ENCODE peak calls at places on chromosomes 3 and 15, in ten cellular contexts. One of them, this sample, is unnamed.

GRCh38 chr3:34229871-34230270 is 431.4 kb downstream of the PDCD6IP start:
- DNase-seq in hippocampal formation: no peak
- DNase-seq in HS-5: no peak
- DNase-seq in mesendoderm: no peak
- DNase-seq in skeletal muscle cell: no peak
- DNase-seq in SK-N-DZ: peak
- DNase-seq in hypothalamus: no peak
- DNase-seq in amygdala: no peak
- DNase-seq in SK-N-MC: no peak
- DNase-seq in stimulated activated CD4-positive, alpha-beta T cell treated with anti-CD3 and anti-CD28 coated beads, TNF-alpha, amount 100 ng/mL, for 1 hour: no peak
- DNase-seq in this sample: no peak

GRCh38 chr15:71443538-71443937 is 328.3 kb downstream of the THSD4 start:
- DNase-seq in hippocampal formation: no peak
- DNase-seq in HS-5: no peak
- DNase-seq in mesendoderm: peak
- DNase-seq in skeletal muscle cell: no peak
- DNase-seq in SK-N-DZ: peak
- DNase-seq in hypothalamus: no peak
- DNase-seq in amygdala: no peak
- DNase-seq in SK-N-MC: peak
- DNase-seq in stimulated activated CD4-positive, alpha-beta T cell treated with anti-CD3 and anti-CD28 coated beads, TNF-alpha, amount 100 ng/mL, for 1 hour: no peak
- DNase-seq in this sample: no peak

GRCh38 chr3:53766706-53767105 is 79.5 kb downstream of the CHDH start:
- DNase-seq in hippocampal formation: no peak
- DNase-seq in HS-5: no peak
- DNase-seq in mesendoderm: no peak
- DNase-seq in skeletal muscle cell: no peak
- DNase-seq in SK-N-DZ: no peak
- DNase-seq in hypothalamus: no peak
- DNase-seq in amygdala: no peak
- DNase-seq in SK-N-MC: no peak
- DNase-seq in stimulated activated CD4-positive, alpha-beta T cell treated with anti-CD3 and anti-CD28 coated beads, TNF-alpha, amount 100 ng/mL, for 1 hour: no peak
- DNase-seq in this sample: no peak

GRCh38 chr15:53634517-53635106 is 124.9 kb downstream of the WDR72 start:
- DNase-seq in hippocampal formation: no peak
- DNase-seq in HS-5: no peak
- DNase-seq in mesendoderm: no peak
- DNase-seq in skeletal muscle cell: no peak
- DNase-seq in SK-N-DZ: no peak
- DNase-seq in hypothalamus: no peak
- DNase-seq in amygdala: no peak
- DNase-seq in SK-N-MC: no peak
- DNase-seq in stimulated activated CD4-positive, alpha-beta T cell treated with anti-CD3 and anti-CD28 coated beads, TNF-alpha, amount 100 ng/mL, for 1 hour: no peak
- DNase-seq in this sample: no peak

GRCh38 chr3:127487196-127487595 is 103.3 kb downstream of the TPRA1 start:
- DNase-seq in hippocampal formation: no peak
- DNase-seq in HS-5: no peak
- DNase-seq in mesendoderm: no peak
- DNase-seq in skeletal muscle cell: no peak
- DNase-seq in SK-N-DZ: no peak
- DNase-seq in hypothalamus: no peak
- DNase-seq in amygdala: no peak
- DNase-seq in SK-N-MC: no peak
- DNase-seq in stimulated activated CD4-positive, alpha-beta T cell treated with anti-CD3 and anti-CD28 coated beads, TNF-alpha, amount 100 ng/mL, for 1 hour: no peak
- DNase-seq in this sample: no peak

GRCh38 chr3:72694398-72694797 is 153.8 kb downstream of the SHQ1 start:
- DNase-seq in hippocampal formation: no peak
- DNase-seq in HS-5: no peak
- DNase-seq in mesendoderm: peak
- DNase-seq in skeletal muscle cell: no peak
- DNase-seq in SK-N-DZ: no peak
- DNase-seq in hypothalamus: no peak
- DNase-seq in amygdala: no peak
- DNase-seq in SK-N-MC: no peak
- DNase-seq in stimulated activated CD4-positive, alpha-beta T cell treated with anti-CD3 and anti-CD28 coated beads, TNF-alpha, amount 100 ng/mL, for 1 hour: no peak
- DNase-seq in this sample: no peak

GRCh38 chr3:46542801-46543201 is 23.3 kb downstream of the LRRC2 start:
- DNase-seq in hippocampal formation: no peak
- DNase-seq in HS-5: no peak
- DNase-seq in mesendoderm: no peak
- DNase-seq in skeletal muscle cell: no peak
- DNase-seq in SK-N-DZ: no peak
- DNase-seq in hypothalamus: no peak
- DNase-seq in amygdala: no peak
- DNase-seq in SK-N-MC: no peak
- DNase-seq in stimulated activated CD4-positive, alpha-beta T cell treated with anti-CD3 and anti-CD28 coated beads, TNF-alpha, amount 100 ng/mL, for 1 hour: no peak
- DNase-seq in this sample: peak

GRCh38 chr15:83285284-83285978 is 967 bp upstream of the BNC1 start:
- DNase-seq in hippocampal formation: no peak
- DNase-seq in HS-5: no peak
- DNase-seq in mesendoderm: peak
- DNase-seq in skeletal muscle cell: no peak
- DNase-seq in SK-N-DZ: no peak
- DNase-seq in hypothalamus: no peak
- DNase-seq in amygdala: no peak
- DNase-seq in SK-N-MC: no peak
- DNase-seq in stimulated activated CD4-positive, alpha-beta T cell treated with anti-CD3 and anti-CD28 coated beads, TNF-alpha, amount 100 ng/mL, for 1 hour: no peak
- DNase-seq in this sample: peak